ENCODE peak calls at places on chromosomes 16 and 17, in six cellular contexts. One of them, this sample, is unnamed.

GRCh38 chr16:49701867-49702494 is 153.9 kb downstream of the ZNF423 start:
- DNase-seq in IMR-90: no peak
- DNase-seq in psoas muscle: peak
- DNase-seq in heart left ventricle: peak
- DNase-seq in ascending aorta: peak
- DNase-seq in fibroblast of mammary gland: peak
- DNase-seq in this sample: peak

GRCh38 chr16:88779406-88780099 is 5.5 kb downstream of the PIEZO1 start:
- DNase-seq in IMR-90: no peak
- DNase-seq in psoas muscle: no peak
- DNase-seq in heart left ventricle: peak
- DNase-seq in ascending aorta: no peak
- DNase-seq in fibroblast of mammary gland: peak
- DNase-seq in this sample: no peak

GRCh38 chr17:27800522-27800921 is at the start of gene NOS2:
- DNase-seq in IMR-90: no peak
- DNase-seq in psoas muscle: no peak
- DNase-seq in heart left ventricle: no peak
- DNase-seq in ascending aorta: no peak
- DNase-seq in fibroblast of mammary gland: no peak
- DNase-seq in this sample: no peak

GRCh38 chr16:81136331-81137011 is 40.3 kb upstream of the GCSH start:
- DNase-seq in IMR-90: no peak
- DNase-seq in psoas muscle: no peak
- DNase-seq in heart left ventricle: no peak
- DNase-seq in ascending aorta: no peak
- DNase-seq in fibroblast of mammary gland: no peak
- DNase-seq in this sample: no peak

GRCh38 chr17:61461967-61462733 is 9.9 kb downstream of the TBX4 start:
- DNase-seq in IMR-90: no peak
- DNase-seq in psoas muscle: no peak
- DNase-seq in heart left ventricle: no peak
- DNase-seq in ascending aorta: no peak
- DNase-seq in fibroblast of mammary gland: no peak
- DNase-seq in this sample: peak

GRCh38 chr16:10552998-10553491 is 27.4 kb downstream of the EMP2 start:
- DNase-seq in IMR-90: no peak
- DNase-seq in psoas muscle: peak
- DNase-seq in heart left ventricle: peak
- DNase-seq in ascending aorta: peak
- DNase-seq in fibroblast of mammary gland: no peak
- DNase-seq in this sample: no peak

GRCh38 chr16:57957396-57958392 is 13.2 kb downstream of the CNGB1 start:
- DNase-seq in IMR-90: no peak
- DNase-seq in psoas muscle: no peak
- DNase-seq in heart left ventricle: no peak
- DNase-seq in ascending aorta: no peak
- DNase-seq in fibroblast of mammary gland: no peak
- DNase-seq in this sample: no peak

GRCh38 chr17:20267459-20267842 is 199.9 kb downstream of the LGALS9B start:
- DNase-seq in IMR-90: no peak
- DNase-seq in psoas muscle: no peak
- DNase-seq in heart left ventricle: no peak
- DNase-seq in ascending aorta: no peak
- DNase-seq in fibroblast of mammary gland: no peak
- DNase-seq in this sample: no peak

GRCh38 chr16:9138731-9139501 is 47.5 kb downstream of the HAPSTR1 start:
- DNase-seq in IMR-90: peak
- DNase-seq in psoas muscle: peak
- DNase-seq in heart left ventricle: peak
- DNase-seq in ascending aorta: peak
- DNase-seq in fibroblast of mammary gland: peak
- DNase-seq in this sample: peak

GRCh38 chr17:36721560-36722120 is 120.3 kb downstream of the MRM1 start:
- DNase-seq in IMR-90: peak
- DNase-seq in psoas muscle: no peak
- DNase-seq in heart left ventricle: no peak
- DNase-seq in ascending aorta: no peak
- DNase-seq in fibroblast of mammary gland: no peak
- DNase-seq in this sample: no peak

GRCh38 chr17:10513284-10514067 is 4.9 kb downstream of the MYH1 start:
- DNase-seq in IMR-90: peak
- DNase-seq in psoas muscle: no peak
- DNase-seq in heart left ventricle: no peak
- DNase-seq in ascending aorta: no peak
- DNase-seq in fibroblast of mammary gland: peak
- DNase-seq in this sample: no peak

GRCh38 chr16:19549688-19550087 is 5.8 kb upstream of the VPS35L start:
- DNase-seq in IMR-90: no peak
- DNase-seq in psoas muscle: no peak
- DNase-seq in heart left ventricle: no peak
- DNase-seq in ascending aorta: no peak
- DNase-seq in fibroblast of mammary gland: no peak
- DNase-seq in this sample: no peak

GRCh38 chr17:75288784-75289121 is 480 bp downstream of the SLC25A19 start:
- DNase-seq in IMR-90: no peak
- DNase-seq in psoas muscle: peak
- DNase-seq in heart left ventricle: no peak
- DNase-seq in ascending aorta: no peak
- DNase-seq in fibroblast of mammary gland: no peak
- DNase-seq in this sample: no peak

GRCh38 chr16:80569440-80570105 is 28.8 kb downstream of the DYNLRB2 start:
- DNase-seq in IMR-90: peak
- DNase-seq in psoas muscle: no peak
- DNase-seq in heart left ventricle: no peak
- DNase-seq in ascending aorta: no peak
- DNase-seq in fibroblast of mammary gland: peak
- DNase-seq in this sample: peak

GRCh38 chr17:28394717-28395116 is 11.3 kb downstream of the SLC46A1 start:
- DNase-seq in IMR-90: peak
- DNase-seq in psoas muscle: no peak
- DNase-seq in heart left ventricle: no peak
- DNase-seq in ascending aorta: no peak
- DNase-seq in fibroblast of mammary gland: peak
- DNase-seq in this sample: no peak

GRCh38 chr17:43457362-43457692 is 26.4 kb upstream of the DHX8 start:
- DNase-seq in IMR-90: peak
- DNase-seq in psoas muscle: no peak
- DNase-seq in heart left ventricle: no peak
- DNase-seq in ascending aorta: no peak
- DNase-seq in fibroblast of mammary gland: no peak
- DNase-seq in this sample: no peak
- TF ChIP-seq CTCF in IMR-90: no peak
- TF ChIP-seq CTCF in psoas muscle: no peak
- TF ChIP-seq CTCF in heart left ventricle: no peak
- TF ChIP-seq CTCF in ascending aorta: no peak
- TF ChIP-seq CTCF in fibroblast of mammary gland: no peak
- TF ChIP-seq CTCF in this sample: no peak

DNA sequence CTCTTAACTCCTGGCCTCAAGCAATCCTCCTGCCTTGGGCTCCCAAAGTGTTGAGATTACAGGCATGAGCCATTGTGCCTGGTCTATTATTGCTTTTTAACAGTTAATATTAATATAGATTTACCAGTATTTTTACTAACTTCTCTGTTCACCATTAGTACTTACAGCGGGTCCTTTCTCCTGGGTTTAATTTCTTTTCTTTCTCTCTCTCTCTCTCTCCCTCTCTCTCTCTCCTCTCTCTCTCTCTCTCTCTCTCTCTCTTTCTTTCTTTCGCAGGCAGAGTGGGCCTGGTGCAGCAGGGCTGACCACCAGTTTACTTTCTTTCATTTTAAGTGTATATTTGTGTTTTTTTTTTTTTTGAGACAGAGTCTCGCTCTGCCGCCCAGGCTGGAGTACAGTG is 14.7 kb upstream of the DHX40 start:
- DNase-seq in IMR-90: no peak
- DNase-seq in psoas muscle: no peak
- DNase-seq in heart left ventricle: no peak
- DNase-seq in ascending aorta: no peak
- DNase-seq in fibroblast of mammary gland: no peak
- DNase-seq in this sample: no peak
- TF ChIP-seq CTCF in IMR-90: no peak
- TF ChIP-seq CTCF in psoas muscle: no peak
- TF ChIP-seq CTCF in heart left ventricle: no peak
- TF ChIP-seq CTCF in ascending aorta: no peak
- TF ChIP-seq CTCF in fibroblast of mammary gland: no peak
- TF ChIP-seq CTCF in this sample: no peak

GRCh38 chr17:2723505-2723996 is 12.0 kb upstream of the CLUH start:
- DNase-seq in IMR-90: no peak
- DNase-seq in psoas muscle: no peak
- DNase-seq in heart left ventricle: no peak
- DNase-seq in ascending aorta: no peak
- DNase-seq in fibroblast of mammary gland: no peak
- DNase-seq in this sample: no peak

GRCh38 chr17:2721603-2722002 is 10.0 kb upstream of the CLUH start:
- DNase-seq in IMR-90: no peak
- DNase-seq in psoas muscle: no peak
- DNase-seq in heart left ventricle: no peak
- DNase-seq in ascending aorta: no peak
- DNase-seq in fibroblast of mammary gland: no peak
- DNase-seq in this sample: no peak

GRCh38 chr17:2723997-2724782 is 12.6 kb upstream of the CLUH start:
- DNase-seq in IMR-90: no peak
- DNase-seq in psoas muscle: peak
- DNase-seq in heart left ventricle: peak
- DNase-seq in ascending aorta: no peak
- DNase-seq in fibroblast of mammary gland: no peak
- DNase-seq in this sample: no peak

GRCh38 chr17:2722611-2723010 is 11.0 kb upstream of the CLUH start:
- DNase-seq in IMR-90: no peak
- DNase-seq in psoas muscle: no peak
- DNase-seq in heart left ventricle: no peak
- DNase-seq in ascending aorta: no peak
- DNase-seq in fibroblast of mammary gland: no peak
- DNase-seq in this sample: no peak

DNA sequence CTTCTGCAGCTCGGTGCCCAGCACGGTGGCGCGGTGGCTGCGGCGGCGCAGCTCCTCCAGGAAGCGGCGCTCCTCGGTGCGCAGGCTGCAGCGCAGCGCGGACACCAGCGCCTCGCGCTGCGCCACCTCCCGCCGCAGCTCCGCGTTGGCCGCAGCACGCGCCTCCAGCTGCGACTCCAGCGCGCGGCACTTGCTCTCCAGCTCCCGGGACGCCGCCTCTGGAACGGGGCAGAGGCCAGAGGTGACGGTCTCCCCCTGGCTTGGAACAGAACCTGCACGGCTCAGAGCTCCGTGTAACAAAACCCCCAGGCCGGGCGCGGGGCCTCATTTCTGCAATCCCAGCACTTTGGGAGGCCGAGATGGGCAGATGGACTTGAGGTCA is 13.2 kb upstream of the CLUH start:
- DNase-seq in IMR-90: peak
- DNase-seq in psoas muscle: peak
- DNase-seq in heart left ventricle: no peak
- DNase-seq in ascending aorta: no peak
- DNase-seq in fibroblast of mammary gland: peak
- DNase-seq in this sample: no peak
- TF ChIP-seq CTCF in IMR-90: peak
- TF ChIP-seq CTCF in psoas muscle: peak
- TF ChIP-seq CTCF in heart left ventricle: peak
- TF ChIP-seq CTCF in ascending aorta: no peak
- TF ChIP-seq CTCF in fibroblast of mammary gland: no peak
- TF ChIP-seq CTCF in this sample: no peak

DNA sequence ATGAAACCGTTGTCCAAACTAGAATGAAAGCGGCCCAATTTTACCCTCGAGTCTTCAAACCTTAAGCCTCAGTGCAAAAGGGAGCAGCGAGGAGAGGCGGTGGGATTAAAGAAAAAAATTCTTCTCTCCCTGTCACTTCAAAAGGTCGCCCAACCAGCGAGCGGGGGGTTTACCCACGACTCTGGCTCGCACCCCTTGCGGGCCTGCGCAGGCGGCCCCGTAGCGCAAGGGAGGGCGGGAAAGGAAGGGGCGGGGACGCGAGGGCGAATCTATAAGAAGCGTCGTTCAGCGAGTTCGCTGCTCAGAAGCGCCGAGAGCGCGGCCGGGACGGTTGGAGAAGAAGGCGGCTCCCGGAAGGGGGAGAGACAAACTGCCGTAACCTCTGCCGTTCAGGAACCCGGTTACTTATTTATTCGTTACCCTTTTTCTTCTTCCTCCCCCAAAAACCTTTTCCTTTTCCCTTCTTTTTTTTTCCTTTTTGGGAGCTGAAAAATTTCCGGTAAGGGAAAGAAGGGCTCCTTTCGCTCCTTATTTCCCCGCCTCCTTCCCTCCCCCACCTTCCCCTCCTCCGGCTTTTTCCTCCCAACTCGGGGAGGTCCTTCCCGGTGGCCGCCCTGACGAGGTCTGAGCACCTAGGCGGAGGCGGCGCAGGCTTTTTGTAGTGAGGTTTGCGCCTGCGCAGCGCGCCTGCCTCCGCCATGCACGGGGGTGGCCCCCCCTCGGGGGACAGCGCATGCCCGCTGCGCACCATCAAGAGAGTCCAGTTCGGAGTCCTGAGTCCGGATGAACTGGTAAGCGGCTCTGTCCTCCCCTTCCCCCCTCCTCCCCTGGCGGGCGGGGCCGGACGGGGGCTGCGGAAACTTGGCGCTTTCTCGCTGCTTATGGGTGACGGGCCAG is at the start of gene POLR2A:
- DNase-seq in IMR-90: peak
- DNase-seq in psoas muscle: peak
- DNase-seq in heart left ventricle: peak
- DNase-seq in ascending aorta: peak
- DNase-seq in fibroblast of mammary gland: peak
- DNase-seq in this sample: peak
- TF ChIP-seq CTCF in IMR-90: peak
- TF ChIP-seq CTCF in psoas muscle: peak
- TF ChIP-seq CTCF in heart left ventricle: no peak
- TF ChIP-seq CTCF in ascending aorta: no peak
- TF ChIP-seq CTCF in fibroblast of mammary gland: no peak
- TF ChIP-seq CTCF in this sample: no peak

GRCh38 chr17:80096531-80097306 is 4.7 kb upstream of the GAA start:
- DNase-seq in IMR-90: no peak
- DNase-seq in psoas muscle: no peak
- DNase-seq in heart left ventricle: no peak
- DNase-seq in ascending aorta: no peak
- DNase-seq in fibroblast of mammary gland: no peak
- DNase-seq in this sample: no peak
- TF ChIP-seq CTCF in IMR-90: no peak
- TF ChIP-seq CTCF in psoas muscle: no peak
- TF ChIP-seq CTCF in heart left ventricle: no peak
- TF ChIP-seq CTCF in ascending aorta: no peak
- TF ChIP-seq CTCF in fibroblast of mammary gland: no peak
- TF ChIP-seq CTCF in this sample: no peak